ENCODE peak calls at places on chromosomes 16 and 17, in five cellular contexts. B, O, W, G and V are unnamed samples.

GRCh38 chr17:47987240-47987835 is 16.4 kb downstream of the CDK5RAP3 start:
- DNase-seq in O (no peak), B (no peak), G (no peak), W (peak; percentile 20), V (peak; percentile 15)

GRCh38 chr17:3535253-3535995 is 22.2 kb downstream of the TRPV3 start:
- DNase-seq in W (peak; percentile 95), B (peak; percentile 29), O (peak; percentile 79), G (peak; percentile 28), V (peak; percentile 63)

GRCh38 chr17:34370997-34371395 is 8.0 kb upstream of the CCL1 start:
- DNase-seq in G (no peak), W (no peak), B (no peak), O (peak; percentile 14), V (peak; percentile 29)

GRCh38 chr17:82663381-82664275 is 15.4 kb upstream of the WDR45B start:
- DNase-seq in O (no peak), G (no peak), W (no peak), B (no peak), V (no peak)

GRCh38 chr17:78128616-78129384 is at the start of gene TMC6:
- DNase-seq in O (no peak), B (peak; percentile 56), W (peak; percentile 72), G (peak; percentile 63), V (peak; percentile 73)

GRCh38 chr17:78172284-78173024 is 4.1 kb downstream of the SYNGR2 start:
- DNase-seq in B (no peak), O (no peak), W (no peak), G (no peak), V (no peak)

GRCh38 chr17:17156511-17156910 is 49.6 kb downstream of the PLD6 start:
- DNase-seq in B (no peak), G (no peak), O (no peak), W (peak; percentile 63), V (peak; percentile 60)

GRCh38 chr16:48895142-48895541 is 285.2 kb upstream of the N4BP1 start:
- DNase-seq in O (no peak), W (no peak), G (no peak), B (no peak), V (no peak)

GRCh38 chr17:2060681-2061440 is 6.0 kb downstream of the HIC1 start:
- DNase-seq in G (no peak), B (no peak), W (no peak), O (peak; percentile 50), V (no peak)

GRCh38 chr16:88967800-88968588 is 9.0 kb downstream of the CBFA2T3 start:
- DNase-seq in O (no peak), B (no peak), G (no peak), W (no peak), V (no peak)

GRCh38 chr16:86575754-86576557 is 2.4 kb upstream of the FOXL1 start:
- DNase-seq in B (peak; percentile 80), G (peak; percentile 16), O (peak; percentile 96), W (peak; percentile 92), V (peak; percentile 91)

GRCh38 chr16:81029930-81030604 is 5.6 kb upstream of the ATMIN start:
- DNase-seq in G (no peak), O (no peak), B (no peak), W (no peak), V (no peak)

GRCh38 chr16:10338426-10338825 is 47.4 kb upstream of the ATF7IP2 start:
- DNase-seq in G (no peak), B (no peak), O (peak; percentile 55), W (no peak), V (no peak)

GRCh38 chr16:89072216-89073130 is 21.2 kb upstream of the ACSF3 start:
- DNase-seq in O (peak; percentile 12), G (no peak), B (no peak), W (peak; percentile 88), V (no peak)

GRCh38 chr17:47246120-47246519 is 7.5 kb upstream of the ITGB3 start:
- DNase-seq in B (no peak), O (no peak), W (no peak), G (no peak), V (no peak)

GRCh38 chr16:11685844-11686618 is 17.8 kb downstream of the SNN start:
- DNase-seq in O (peak; percentile 50), W (no peak), B (no peak), G (no peak), V (peak; percentile 17)

GRCh38 chr17:7502987-7503386 is 18.8 kb downstream of the POLR2A start:
- DNase-seq in B (no peak), O (no peak), G (no peak), W (no peak), V (no peak)

GRCh38 chr17:73841431-73842060 is 197.3 kb upstream of the SDK2 start:
- DNase-seq in O (no peak), W (no peak), G (no peak), B (peak; percentile 46), V (peak; percentile 31)

GRCh38 chr17:21452377-21453143 is 76.4 kb downstream of the KCNJ12 start:
- DNase-seq in W (peak; percentile 72), O (peak; percentile 78), B (no peak), G (peak; percentile 8), V (peak; percentile 82)

GRCh38 chr16:56988161-56988947 is 1.0 kb upstream of the NLRC5 start:
- DNase-seq in O (peak; percentile 41), B (no peak), W (peak; percentile 55), G (no peak), V (no peak)

GRCh38 chr16:47465919-47466630 is 4.9 kb downstream of the PHKB start:
- DNase-seq in O (no peak), B (no peak), G (no peak), W (no peak), V (no peak)

GRCh38 chr16:54928016-54928356 is 2.7 kb upstream of the IRX5 start:
- DNase-seq in O (peak; percentile 44), B (peak; percentile 75), W (no peak), G (no peak), V (peak; percentile 22)

GRCh38 chr16:3431779-3432219 is 11.5 kb downstream of the ZNF597 start:
- DNase-seq in W (no peak), B (no peak), O (peak; percentile 52), G (no peak), V (peak; percentile 48)

GRCh38 chr17:28570716-28571254 is 539 bp downstream of the PIGS start:
- DNase-seq in G (peak; percentile 43), W (peak; percentile 42), O (no peak), B (peak; percentile 67), V (peak; percentile 46)

GRCh38 chr16:52740333-52740732 is 193.4 kb upstream of the TOX3 start:
- DNase-seq in B (no peak), W (no peak), O (no peak), G (no peak), V (no peak)

GRCh38 chr16:82963653-82964052 is 336.9 kb downstream of the CDH13 start:
- DNase-seq in G (no peak), O (no peak), W (no peak), B (no peak), V (no peak)

GRCh38 chr16:46607529-46607928 is 13.7 kb downstream of the SHCBP1 start:
- DNase-seq in O (peak; percentile 74), G (no peak), W (peak; percentile 64), B (peak; percentile 51), V (peak; percentile 58)

GRCh38 chr16:19001788-19002187 is 18.1 kb downstream of the TMC7 start:
- DNase-seq in W (peak; percentile 50), G (no peak), O (peak; percentile 44), B (no peak), V (peak; percentile 65)

GRCh38 chr17:2157081-2157480 is 102.2 kb downstream of the HIC1 start:
- DNase-seq in O (peak; percentile 84), W (peak; percentile 69), B (no peak), G (no peak), V (no peak)

GRCh38 chr17:81365601-81366585 is 29.4 kb upstream of the BAHCC1 start:
- DNase-seq in G (no peak), O (peak; percentile 88), B (peak; percentile 76), W (no peak), V (peak; percentile 95)

GRCh38 chr16:68732068-68732680 is 4.9 kb upstream of the CDH1 start:
- DNase-seq in W (no peak), G (no peak), O (no peak), B (peak; percentile 21), V (peak; percentile 79)

GRCh38 chr17:71438631-71439146 is 682.1 kb upstream of the SOX9 start:
- DNase-seq in B (peak; percentile 52), W (peak; percentile 51), G (no peak), O (peak; percentile 96), V (peak; percentile 98)

GRCh38 chr17:77124192-77124908 is 16.4 kb upstream of the SEC14L1 start:
- DNase-seq in O (peak; percentile 92), G (no peak), B (no peak), W (no peak), V (peak; percentile 86)

GRCh38 chr17:58319181-58320162 is 9.1 kb downstream of the TSPOAP1 start:
- DNase-seq in B (no peak), O (no peak), G (no peak), W (no peak), V (no peak)